ENCODE peak calls at places on chromosomes 5 and 9, in ten cellular contexts. T is activated CD8-positive, alpha-beta T cell treated with anti-CD3 and anti-CD28 coated beads for 36 hours; D is BE2C; G is H9; Y is adrenal gland; X is heart left ventricle; N is endothelial cell; L is HFF-Myc; H is fibroblast of pulmonary artery; O is GM20000. F is an unnamed sample.

GRCh38 chr5:104370523-104370922 is 807.9 kb upstream of the NUDT12 start:
- DNase-seq in X (no peak), L (no peak), G (no peak), H (peak; percentile 20), N (no peak), D (no peak), O (no peak), Y (no peak), T (no peak), F (no peak)

GRCh38 chr5:34657550-34657921 is 1.4 kb downstream of the RAI14 start:
- DNase-seq in T (no peak), N (peak; percentile 59), X (peak; percentile 36), G (no peak), H (peak; percentile 74), Y (peak; percentile 23), L (no peak), O (peak; percentile 34), D (no peak), F (no peak)

GRCh38 chr9:133680250-133680975 is 44.2 kb downstream of the DBH start:
- DNase-seq in N (no peak), X (peak; percentile 24), D (peak; percentile 7), G (no peak), O (no peak), L (no peak), T (no peak), Y (no peak), H (no peak), F (no peak)

GRCh38 chr9:115341401-115341800 is 223.4 kb upstream of the TNC start:
- DNase-seq in Y (no peak), H (no peak), O (no peak), T (no peak), N (no peak), L (no peak), D (no peak), X (no peak), G (no peak), F (no peak)

GRCh38 chr9:134340475-134341186 is 14.4 kb downstream of the RXRA start:
- DNase-seq in L (no peak), X (no peak), N (peak; percentile 57), O (no peak), T (no peak), H (no peak), G (no peak), Y (peak; percentile 54), D (no peak), F (no peak)

GRCh38 chr5:150589791-150590601 is 50.5 kb upstream of the SYNPO start:
- DNase-seq in H (peak; percentile 77), G (peak; percentile 73), L (peak; percentile 17), X (peak; percentile 84), T (no peak), Y (no peak), N (peak; percentile 45), D (peak; percentile 80), O (no peak), F (no peak)

GRCh38 chr9:87816041-87816440 is 66.6 kb upstream of the SPATA31E1 start:
- DNase-seq in O (no peak), G (no peak), N (no peak), H (peak; percentile 65), L (peak; percentile 12), D (peak; percentile 43), Y (no peak), T (no peak), X (no peak), F (no peak)

GRCh38 chr9:108844856-108845255 is 10.9 kb downstream of the ACTL7B start:
- DNase-seq in X (no peak), Y (no peak), O (no peak), L (no peak), N (no peak), T (no peak), H (no peak), G (no peak), D (no peak), F (no peak)

GRCh38 chr5:57720656-57721055 is 238.0 kb upstream of the ACTBL2 start:
- DNase-seq in N (no peak), D (no peak), Y (no peak), T (no peak), H (no peak), O (no peak), L (no peak), G (no peak), X (no peak), F (no peak)

GRCh38 chr5:175809531-175810121 is 61.8 kb upstream of the CPLX2 start:
- DNase-seq in O (no peak), T (no peak), D (peak; percentile 31), H (peak; percentile 29), X (no peak), G (no peak), L (peak; percentile 94), Y (no peak), N (no peak), F (no peak)

GRCh38 chr9:95876595-95876994 is 1.1 kb downstream of the ERCC6L2 start:
- DNase-seq in T (no peak), Y (no peak), G (no peak), X (no peak), L (no peak), D (no peak), O (no peak), H (no peak), N (no peak), F (no peak)

GRCh38 chr5:87266914-87267573 is 639 bp upstream of the RASA1 start:
- DNase-seq in L (no peak), G (no peak), X (no peak), H (no peak), N (no peak), Y (no peak), O (no peak), T (no peak), D (no peak), F (no peak)

DNA sequence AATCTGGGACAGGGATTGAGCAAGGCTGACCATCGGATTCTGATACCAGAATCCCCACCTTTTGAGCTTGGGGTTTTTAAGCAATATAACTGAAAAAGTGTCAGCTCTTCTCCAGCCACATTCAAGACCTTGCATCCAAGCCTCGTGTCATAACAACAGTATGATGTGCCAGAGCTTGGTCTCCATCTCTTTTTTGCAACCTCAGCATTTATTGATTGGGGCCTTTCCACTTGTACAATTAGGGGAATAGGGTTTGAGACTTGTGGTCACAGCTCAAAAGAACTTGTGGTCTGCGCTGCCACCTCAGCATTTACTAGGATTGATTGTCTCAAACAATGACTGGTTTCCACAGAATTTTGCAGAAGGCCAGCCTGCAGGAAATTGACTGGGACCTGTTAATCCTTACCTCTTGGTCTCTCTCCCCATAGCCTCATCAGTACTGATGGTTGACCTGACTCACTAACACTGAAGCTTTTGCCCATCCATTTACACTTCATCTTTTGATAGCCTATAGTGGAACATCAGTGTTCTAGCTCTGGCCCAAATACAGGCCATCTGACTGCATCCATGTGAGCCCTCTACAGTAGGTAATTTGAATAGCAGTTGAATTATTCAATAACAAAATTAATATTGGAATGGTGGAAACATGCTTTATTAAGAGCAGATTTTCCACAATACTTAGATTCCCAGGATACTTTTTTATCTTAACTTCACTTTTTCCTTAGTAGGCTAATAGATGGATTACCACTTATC is 381.6 kb upstream of the PRR16 start:
- DNase-seq in O (no peak), T (no peak), Y (no peak), N (no peak), G (no peak), L (no peak), X (no peak), D (no peak), H (no peak), F (no peak)
- TF ChIP-seq CTCF in O (no peak), T (no peak), Y (no peak), N (no peak), G (peak; percentile 13), L (no peak), X (no peak), D (peak; percentile 21), H (no peak), F (no peak)

DNA sequence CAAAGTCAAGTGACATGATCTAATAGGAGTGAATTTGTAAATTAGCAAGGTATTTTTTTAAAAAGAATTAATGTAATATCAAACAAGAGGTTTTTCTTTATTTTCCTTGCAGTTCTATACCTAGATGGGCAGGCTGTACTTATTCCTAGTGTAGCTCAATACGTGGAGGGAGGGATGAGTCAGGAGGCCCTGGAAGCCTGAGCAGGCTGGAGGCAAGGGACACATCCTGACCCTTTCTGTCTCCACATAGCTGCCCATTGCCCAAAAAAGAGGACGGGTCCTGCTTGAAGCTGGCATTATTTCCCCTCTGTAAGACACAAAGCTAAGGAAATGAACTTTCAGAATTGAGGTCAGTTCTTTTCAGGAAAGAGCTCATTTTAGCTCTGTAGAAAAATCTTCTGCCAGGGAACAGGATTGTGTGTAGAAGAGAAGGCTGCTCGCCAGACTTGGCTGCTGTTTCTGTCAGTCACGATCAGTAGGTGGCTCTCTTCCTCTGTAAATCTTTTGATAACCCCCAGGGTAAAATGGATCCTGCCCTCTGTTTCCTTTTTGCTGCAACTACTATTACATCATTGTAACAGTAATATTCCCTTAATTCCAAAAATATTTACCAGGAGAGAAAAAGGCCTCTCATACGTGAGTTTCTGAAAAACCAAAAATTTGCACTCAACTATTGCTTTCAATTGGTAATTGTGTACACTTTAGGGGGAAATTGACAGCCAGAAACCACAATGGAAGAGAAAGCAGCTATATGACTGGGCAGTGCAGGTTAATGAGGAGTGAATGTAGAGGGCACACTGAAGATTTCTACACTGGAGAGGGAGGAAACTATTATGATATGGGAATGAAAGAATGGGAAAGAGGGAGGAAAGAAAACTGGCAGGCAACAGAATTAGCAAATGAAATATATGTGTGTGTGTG is 12.3 kb upstream of the IFNW1 start:
- DNase-seq in D (no peak), T (peak; percentile 15), L (no peak), Y (no peak), G (peak; percentile 46), H (peak; percentile 31), N (peak; percentile 15), X (no peak), O (peak; percentile 38), F (no peak)
- TF ChIP-seq CTCF in D (peak; percentile 37), T (peak; percentile 22), L (no peak), Y (no peak), G (peak; percentile 57), H (no peak), N (no peak), X (no peak), O (peak; percentile 15), F (no peak)

DNA sequence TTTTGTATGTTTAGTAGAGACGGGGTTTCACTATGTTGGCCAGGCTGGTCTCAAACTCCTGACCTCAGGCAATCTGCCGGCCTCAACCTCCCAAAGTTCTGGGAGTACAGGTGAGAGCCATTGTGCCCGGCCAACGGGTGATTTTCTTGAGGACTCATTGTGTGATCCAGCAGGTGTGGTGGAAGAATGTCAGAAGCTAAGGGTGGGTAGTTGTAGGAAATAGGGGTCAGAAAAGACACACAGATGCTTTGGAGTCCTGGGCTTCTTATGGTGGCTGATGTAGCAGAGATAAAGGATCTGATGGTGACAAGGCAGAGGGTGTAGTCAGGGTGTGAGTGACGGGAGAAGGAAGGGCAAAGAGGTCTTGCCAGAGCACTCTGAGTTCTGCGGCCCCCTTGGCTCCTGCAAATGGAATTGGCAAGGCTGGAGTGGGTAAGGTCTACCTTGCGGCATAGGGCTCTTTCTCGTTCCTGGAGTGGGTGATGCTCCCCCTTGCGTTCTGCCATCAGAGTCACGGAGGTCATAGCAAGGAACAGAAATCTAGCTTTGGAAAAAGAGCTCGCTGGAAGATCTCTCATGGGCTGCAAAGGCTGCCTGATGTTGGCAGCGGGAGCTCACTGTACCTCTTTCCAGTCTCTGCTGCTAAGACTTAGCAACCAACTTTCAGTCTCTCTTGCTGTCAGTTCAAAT is 97.2 kb downstream of the SREK1 start:
- DNase-seq in N (no peak), X (no peak), L (no peak), Y (no peak), D (no peak), H (no peak), G (no peak), O (no peak), T (no peak), F (no peak)
- TF ChIP-seq CTCF in N (no peak), X (no peak), L (no peak), Y (no peak), D (no peak), H (no peak), G (no peak), O (no peak), T (no peak), F (no peak)

GRCh38 chr5:164597293-164597900 is 1092.0 kb downstream of the MAT2B start:
- DNase-seq in Y (no peak), D (peak; percentile 64), N (peak; percentile 18), X (no peak), O (peak; percentile 18), G (no peak), T (peak; percentile 22), H (no peak), L (no peak), F (no peak)
- TF ChIP-seq CTCF in Y (no peak), D (peak; percentile 78), N (peak; percentile 51), X (no peak), O (peak; percentile 27), G (peak; percentile 79), T (peak; percentile 23), H (no peak), L (no peak), F (no peak)